ENCODE peak calls at places on chromosome 12, in seven cellular contexts. S is posterior vena cava, P is pons, H is neural progenitor cell, O is NCI-H1417 treated with DMSO at 0.1 percent for 48 hours, L is amygdala, E is fibroblast of the aortic adventitia. V is an unnamed sample.

GRCh38 chr12:26848156-26848825 is 15.3 kb upstream of the ITPR2 start:
- DNase-seq in S (no peak), P (no peak), H (no peak), O (no peak), L (no peak), E (peak; percentile 46), V (no peak)

GRCh38 chr12:91565246-91565645 is 382.6 kb upstream of the DCN start:
- DNase-seq in S (no peak), P (no peak), H (no peak), O (no peak), L (no peak), E (no peak), V (no peak)

GRCh38 chr12:1527789-1528188 is 66.6 kb downstream of the FBXL14 start:
- DNase-seq in S (no peak), P (no peak), H (no peak), O (no peak), L (no peak), E (peak; percentile 55), V (no peak)

GRCh38 chr12:112439769-112440168 is 21.0 kb downstream of the PTPN11 start:
- DNase-seq in S (no peak), P (no peak), H (no peak), O (no peak), L (no peak), E (no peak), V (no peak)

GRCh38 chr12:108317303-108318283 is 21.5 kb downstream of the CMKLR1 start:
- DNase-seq in S (no peak), P (no peak), H (no peak), O (no peak), L (no peak), E (no peak), V (no peak)

GRCh38 chr12:26953447-26953846 is 15.2 kb downstream of the FGFR1OP2 start:
- DNase-seq in S (no peak), P (peak; percentile 56), H (no peak), O (no peak), L (no peak), E (peak; percentile 38), V (no peak)

GRCh38 chr12:55730447-55730820 is 1.6 kb upstream of the CD63 start:
- DNase-seq in S (no peak), P (no peak), H (no peak), O (no peak), L (no peak), E (no peak), V (no peak)

GRCh38 chr12:124626841-124627502 is 59.6 kb upstream of the NCOR2 start:
- DNase-seq in S (no peak), P (no peak), H (no peak), O (no peak), L (no peak), E (peak; percentile 88), V (no peak)

GRCh38 chr12:84636801-84637285 is 275.8 kb downstream of the SLC6A15 start:
- DNase-seq in S (no peak), P (no peak), H (no peak), O (no peak), L (no peak), E (peak; percentile 30), V (no peak)

GRCh38 chr12:105672576-105672975 is 342.1 kb downstream of the C12orf75 start:
- DNase-seq in S (peak; percentile 90), P (no peak), H (no peak), O (no peak), L (no peak), E (no peak), V (no peak)

GRCh38 chr12:51122844-51123243 is 39.4 kb upstream of the CSRNP2 start:
- DNase-seq in S (no peak), P (no peak), H (no peak), O (no peak), L (no peak), E (no peak), V (no peak)

GRCh38 chr12:100953217-100953616 is 158.6 kb downstream of the ANO4 start:
- DNase-seq in S (no peak), P (no peak), H (no peak), O (no peak), L (no peak), E (peak; percentile 18), V (no peak)

GRCh38 chr12:110022980-110023633 is 23.9 kb downstream of the ANKRD13A start:
- DNase-seq in S (no peak), P (no peak), H (peak; percentile 7), O (no peak), L (no peak), E (peak; percentile 95), V (no peak)

GRCh38 chr12:22285871-22286270 is 48.6 kb downstream of the ST8SIA1 start:
- DNase-seq in S (no peak), P (no peak), H (no peak), O (no peak), L (no peak), E (peak; percentile 52), V (no peak)

GRCh38 chr12:21501258-21502163 is at the start of the genes GOLT1B and RECQL:
- DNase-seq in S (peak; percentile 96), P (peak; percentile 100), H (peak; percentile 97), O (peak; percentile 97), L (peak; percentile 94), E (peak; percentile 99), V (peak; percentile 92)

GRCh38 chr12:4119157-4119761 is 154.3 kb upstream of the CCND2 start:
- DNase-seq in S (peak; percentile 44), P (no peak), H (no peak), O (no peak), L (no peak), E (no peak), V (no peak)